ENCODE peak calls at places on chromosomes 4 and X, in ten cellular contexts. V is prostate gland, G is A549, X is spleen, W is GM12878, M is IMR-90, O is Peyer's patch, S is endothelial cell of umbilical vein, F is heart left ventricle, Y is ovary. T is an unnamed sample. For H3K4me1, the result is how much of the 10 kb centered on the place peaks cover.

GRCh38 chrX:139077303-139078131 is 366.0 kb upstream of the FGF13 start:
- DNase-seq in M (no peak), S (no peak), O (no peak), G (no peak), W (no peak), Y (no peak), F (no peak), V (no peak), X (no peak), T (no peak)

GRCh38 chrX:129981752-129982299 is 609 bp upstream of the BCORL1 start:
- DNase-seq in V (no peak), F (no peak), Y (no peak), M (no peak), O (peak), X (no peak), S (no peak), G (no peak), W (no peak), T (no peak)

GRCh38 chr4:18020671-18021469 is 685 bp downstream of the LCORL start:
- DNase-seq in G (peak), O (peak), Y (peak), S (peak), M (peak), W (peak), X (peak), F (peak), V (peak), T (peak)

GRCh38 chr4:151251922-151252321 is 25.0 kb upstream of the PRSS48 start:
- DNase-seq in V (no peak), O (no peak), Y (no peak), W (no peak), F (no peak), S (peak), X (no peak), G (no peak), M (no peak), T (no peak)

GRCh38 chrX:39854772-39855747 is 242.7 kb downstream of the BCOR start:
- DNase-seq in Y (no peak), X (no peak), M (no peak), F (no peak), W (peak), V (no peak), S (no peak), O (peak), G (no peak), T (no peak)

GRCh38 chrX:20913760-20914159 is 460.5 kb upstream of the CNKSR2 start:
- DNase-seq in X (no peak), W (no peak), Y (no peak), S (no peak), V (no peak), G (no peak), O (no peak), F (no peak), M (no peak), T (peak)

GRCh38 chrX:129698150-129698549 is 40.6 kb upstream of the XPNPEP2 start:
- DNase-seq in X (no peak), G (peak), V (no peak), O (no peak), Y (no peak), W (no peak), M (no peak), S (no peak), F (no peak), T (no peak)

GRCh38 chr4:94507708-94508107 is 56.0 kb downstream of the PDLIM5 start:
- DNase-seq in V (no peak), M (peak), S (peak), Y (no peak), X (no peak), W (no peak), F (peak), O (no peak), G (no peak), T (no peak)

GRCh38 chr4:1842993-1843448 is 12.9 kb downstream of the LETM1 start:
- DNase-seq in V (no peak), G (no peak), Y (no peak), M (peak), F (peak), S (peak), O (no peak), W (no peak), X (no peak), T (peak)

GRCh38 chr4:15677507-15677988 is 4.1 kb upstream of the FAM200B start:
- DNase-seq in F (no peak), W (no peak), X (no peak), V (no peak), S (peak), Y (no peak), O (no peak), G (no peak), M (peak), T (no peak)

GRCh38 chrX:111519215-111519614 is 7.8 kb downstream of the SERTM2 start:
- DNase-seq in Y (no peak), X (no peak), O (no peak), G (no peak), V (no peak), W (no peak), M (peak), F (no peak), S (no peak), T (no peak)

GRCh38 chr4:24380953-24381506 is 203.3 kb downstream of the DHX15 start:
- DNase-seq in X (no peak), V (no peak), O (no peak), M (no peak), G (no peak), W (no peak), F (no peak), S (no peak), Y (no peak), T (no peak)

GRCh38 chr4:1418494-1419285 is 12.4 kb upstream of the NKX1-1 start:
- DNase-seq in G (no peak), Y (no peak), O (no peak), W (no peak), M (no peak), F (no peak), X (peak), V (peak), S (no peak), T (peak)

GRCh38 chr4:53196195-53196641 is 169.6 kb downstream of the SCFD2 start:
- DNase-seq in W (no peak), G (no peak), X (no peak), Y (no peak), S (peak), F (no peak), O (no peak), M (peak), V (no peak), T (no peak)
- H3K27ac ChIP-seq in W (no peak), G (no peak), X (no peak), Y (no peak), S (no peak), F (no peak), O (no peak), M (peak), V (no peak), T (no peak)

GRCh38 chrX:154483325-154483724 is 3.1 kb downstream of the UBL4A start:
- DNase-seq in S (no peak), X (no peak), F (no peak), O (no peak), Y (no peak), G (no peak), V (no peak), W (no peak), M (no peak), T (no peak)
- TF ChIP-seq POLR2A in S (no peak), X (no peak), F (no peak), O (no peak), Y (no peak), G (no peak), V (no peak), W (no peak), M (no peak), T (no peak)

DNA sequence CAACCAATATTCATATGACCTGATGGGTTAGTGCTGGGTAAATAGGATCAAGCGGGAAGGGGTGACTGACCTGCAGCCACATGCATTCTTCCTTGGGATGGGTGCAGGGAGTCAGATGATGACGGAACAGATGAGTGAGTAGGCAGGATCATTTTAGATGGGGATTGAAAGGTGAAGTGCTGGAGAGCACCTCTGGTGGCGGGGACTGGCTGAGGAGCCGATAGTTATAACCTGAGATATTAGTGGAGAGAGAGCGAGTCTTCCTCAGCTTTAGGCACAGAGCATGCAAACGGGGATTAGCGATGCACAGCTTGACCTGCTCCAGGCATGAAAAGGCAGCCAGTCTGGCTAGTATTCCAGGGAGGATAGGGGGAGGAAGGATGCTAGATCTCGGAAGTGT is 99.1 kb downstream of the AFF1 start:
- DNase-seq in F (no peak), M (no peak), O (no peak), G (no peak), Y (no peak), X (no peak), W (no peak), V (no peak), S (peak), T (no peak)
- H3K4me1 ChIP-seq in F (half or more), M (under half), O (half or more), G (half or more), Y (under half), X (under half), W (half or more), V (under half), S (half or more), T (half or more)

DNA sequence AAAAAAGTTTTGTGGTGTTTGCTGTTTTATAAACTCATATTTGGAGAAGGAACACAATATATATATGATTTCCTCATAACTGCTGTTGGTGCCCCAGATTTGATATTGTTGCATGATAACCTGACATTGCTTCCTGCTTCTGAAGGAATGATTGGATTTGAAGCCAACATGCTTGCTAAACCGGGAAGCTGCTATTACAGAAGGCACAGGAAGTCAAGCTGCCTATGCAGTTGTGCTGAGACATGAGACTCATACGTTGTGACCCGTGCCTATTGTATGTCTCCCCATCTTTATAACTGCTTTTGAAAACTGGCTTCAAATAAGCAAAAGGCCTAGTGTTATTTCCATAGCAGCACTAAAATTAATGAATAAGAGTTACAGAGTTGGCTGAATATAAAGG is 32.9 kb downstream of the GAB1 start:
- DNase-seq in M (no peak), F (no peak), X (no peak), V (no peak), G (no peak), Y (no peak), O (no peak), W (no peak), S (peak), T (no peak)
- H3K27ac ChIP-seq in M (no peak), F (no peak), X (no peak), V (no peak), G (no peak), Y (no peak), O (no peak), W (no peak), S (no peak), T (no peak)

DNA sequence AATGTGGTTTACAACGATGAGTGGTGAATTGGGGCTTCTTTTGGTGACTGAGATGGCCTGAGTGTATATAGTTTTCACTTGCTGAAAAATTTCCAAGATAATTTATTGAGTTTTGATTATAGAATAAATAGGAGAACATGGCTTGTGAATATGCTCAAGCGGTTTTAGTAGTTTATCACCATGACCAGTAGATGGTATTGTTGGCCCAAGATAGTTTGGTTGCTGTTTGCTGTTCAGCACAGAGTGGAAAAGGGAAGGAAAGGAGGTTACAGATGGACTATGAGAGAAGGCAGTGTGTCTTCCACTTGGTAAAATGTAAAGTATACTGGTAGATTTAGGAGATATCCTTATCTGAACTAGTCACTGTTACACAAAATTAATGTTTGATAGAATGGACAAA is 55.8 kb upstream of the POU4F2 start:
- DNase-seq in M (no peak), F (no peak), W (no peak), V (no peak), G (no peak), O (no peak), S (no peak), X (no peak), Y (no peak), T (no peak)
- TF ChIP-seq POLR2A in M (no peak), F (no peak), W (no peak), V (no peak), G (no peak), O (no peak), S (no peak), X (no peak), Y (no peak), T (no peak)

GRCh38 chr4:3204021-3204431 is 44.9 kb upstream of the MSANTD1 start:
- DNase-seq in V (no peak), M (peak), Y (no peak), G (no peak), F (no peak), X (no peak), W (no peak), S (no peak), O (no peak), T (no peak)
- H3K4me1 ChIP-seq in V (under half), M (under half), Y (under half), G (under half), F (under half), X (under half), W (under half), S (under half), O (under half), T (under half)

T was measured in testis.